ENCODE peak calls at places on chromosomes 2 and 18, in six cellular contexts. O is suprapubic skin, Y is transverse colon, K is breast epithelium, H is upper lobe of left lung, W is sigmoid colon. Z is an unnamed sample. For H3K9me3, the result is how much of the 10 kb centered on the place peaks cover.

GRCh38 chr18:4333043-4333442 is 122.1 kb downstream of the DLGAP1 start:
- DNase-seq in O (no peak), Y (no peak), K (no peak), H (no peak), W (no peak), Z (no peak)

GRCh38 chr2:153163055-153163454 is 315.5 kb downstream of the RPRM start:
- DNase-seq in O (no peak), Y (no peak), K (no peak), H (no peak), W (no peak), Z (no peak)

GRCh38 chr2:94871226-94872087 is at the start of gene TEKT4:
- DNase-seq in O (peak), Y (no peak), K (no peak), H (peak), W (no peak), Z (no peak)

GRCh38 chr2:100517556-100517955 is 45.2 kb upstream of the PDCL3 start:
- DNase-seq in O (no peak), Y (no peak), K (no peak), H (no peak), W (no peak), Z (no peak)

GRCh38 chr18:10089881-10090280 is 176.1 kb downstream of the VAPA start:
- DNase-seq in O (no peak), Y (no peak), K (no peak), H (no peak), W (no peak), Z (no peak)

GRCh38 chr2:156999657-157000056 is 257.8 kb upstream of the GALNT5 start:
- DNase-seq in O (no peak), Y (no peak), K (no peak), H (no peak), W (no peak), Z (peak)

GRCh38 chr2:9844036-9844483 is 786 bp downstream of the TAF1B start:
- DNase-seq in O (no peak), Y (no peak), K (no peak), H (no peak), W (no peak), Z (no peak)

GRCh38 chr2:121387591-121388325 is 102.8 kb upstream of the TFCP2L1 start:
- DNase-seq in O (no peak), Y (no peak), K (no peak), H (no peak), W (no peak), Z (no peak)

GRCh38 chr2:23508066-23508390 is 123.0 kb downstream of the KLHL29 start:
- DNase-seq in O (no peak), Y (no peak), K (no peak), H (no peak), W (no peak), Z (no peak)

GRCh38 chr18:34506198-34506597 is 203.9 kb upstream of the DTNA start:
- DNase-seq in O (no peak), Y (no peak), K (no peak), H (no peak), W (no peak), Z (no peak)

GRCh38 chr2:203330434-203330833 is 2.2 kb downstream of the ABI2 start:
- DNase-seq in O (no peak), Y (no peak), K (no peak), H (no peak), W (no peak), Z (no peak)

GRCh38 chr2:203327582-203327917 is 644 bp upstream of the ABI2 start:
- DNase-seq in O (no peak), Y (no peak), K (no peak), H (no peak), W (no peak), Z (no peak)

GRCh38 chr2:203328735-203329549 is 748 bp downstream of the ABI2 start:
- DNase-seq in O (no peak), Y (peak), K (no peak), H (peak), W (no peak), Z (no peak)

GRCh38 chr2:203326355-203326754 is 1.8 kb upstream of the ABI2 start:
- DNase-seq in O (no peak), Y (no peak), K (no peak), H (no peak), W (no peak), Z (no peak)

GRCh38 chr2:203327918-203328734 is at the start of gene ABI2:
- DNase-seq in O (peak), Y (peak), K (peak), H (peak), W (peak), Z (peak)
- TF ChIP-seq POLR2A in O (no peak), Y (no peak), K (no peak), H (peak), W (peak), Z (no peak)

GRCh38 chr2:98377569-98377968 is 31.3 kb downstream of the CNGA3 start:
- DNase-seq in O (no peak), Y (no peak), K (no peak), H (no peak), W (no peak), Z (no peak)

GRCh38 chr2:98376301-98376945 is 30.2 kb downstream of the CNGA3 start:
- DNase-seq in O (no peak), Y (no peak), K (no peak), H (no peak), W (no peak), Z (no peak)

GRCh38 chr2:98378901-98379300 is 32.6 kb downstream of the CNGA3 start:
- DNase-seq in O (no peak), Y (no peak), K (no peak), H (no peak), W (no peak), Z (no peak)

GRCh38 chr2:98374958-98375570 is 28.8 kb downstream of the CNGA3 start:
- DNase-seq in O (no peak), Y (no peak), K (no peak), H (no peak), W (no peak), Z (no peak)

DNA sequence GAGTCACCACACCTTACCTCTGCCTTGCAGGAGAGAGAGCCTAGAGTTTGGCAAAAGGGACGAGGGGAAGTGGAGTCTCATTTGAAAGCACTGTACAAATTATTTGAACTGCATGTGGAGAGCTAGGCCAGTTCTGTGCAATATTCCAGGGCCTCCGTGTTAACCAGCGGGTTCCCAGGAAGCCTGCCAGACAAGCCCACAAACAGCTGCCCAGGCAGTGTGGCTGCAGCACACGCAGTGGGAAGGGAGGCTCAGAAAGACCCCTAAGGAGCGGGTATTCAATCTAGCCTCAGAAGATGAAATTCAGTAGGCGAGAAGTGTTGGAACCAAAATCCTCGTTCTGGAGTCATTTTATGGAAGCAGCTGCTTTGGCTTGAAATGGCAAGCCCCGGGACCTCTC is 30.7 kb downstream of the CNGA3 start:
- DNase-seq in O (no peak), Y (no peak), K (no peak), H (no peak), W (no peak), Z (no peak)
- TF ChIP-seq POLR2AphosphoS5 in O (no peak), Y (no peak), K (no peak), H (no peak), W (no peak), Z (no peak)

DNA sequence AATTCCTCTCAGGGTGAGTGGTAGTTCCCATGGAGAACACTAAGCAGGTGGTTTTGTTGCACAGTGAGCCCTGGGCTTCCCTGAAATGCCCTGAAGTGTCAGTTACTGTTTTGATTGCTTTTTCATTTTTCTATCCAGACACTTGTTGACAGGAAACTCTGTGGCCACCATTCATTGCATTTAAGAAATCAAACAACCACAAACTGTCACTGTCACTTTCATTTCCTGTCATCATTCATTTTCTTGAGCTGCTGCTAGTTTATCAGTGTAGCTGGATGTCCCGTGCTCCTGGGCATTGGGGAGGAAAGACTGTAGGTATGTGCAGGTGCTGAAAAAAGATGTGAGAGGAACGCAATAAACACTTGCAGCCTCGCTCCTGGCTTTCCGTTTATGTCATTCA is 891.6 kb upstream of the ZEB2 start:
- DNase-seq in O (no peak), Y (no peak), K (no peak), H (no peak), W (no peak), Z (no peak)
- H3K9me3 ChIP-seq in O (under half), Y (under half), K (under half), H (under half), W (under half), Z (under half)

DNA sequence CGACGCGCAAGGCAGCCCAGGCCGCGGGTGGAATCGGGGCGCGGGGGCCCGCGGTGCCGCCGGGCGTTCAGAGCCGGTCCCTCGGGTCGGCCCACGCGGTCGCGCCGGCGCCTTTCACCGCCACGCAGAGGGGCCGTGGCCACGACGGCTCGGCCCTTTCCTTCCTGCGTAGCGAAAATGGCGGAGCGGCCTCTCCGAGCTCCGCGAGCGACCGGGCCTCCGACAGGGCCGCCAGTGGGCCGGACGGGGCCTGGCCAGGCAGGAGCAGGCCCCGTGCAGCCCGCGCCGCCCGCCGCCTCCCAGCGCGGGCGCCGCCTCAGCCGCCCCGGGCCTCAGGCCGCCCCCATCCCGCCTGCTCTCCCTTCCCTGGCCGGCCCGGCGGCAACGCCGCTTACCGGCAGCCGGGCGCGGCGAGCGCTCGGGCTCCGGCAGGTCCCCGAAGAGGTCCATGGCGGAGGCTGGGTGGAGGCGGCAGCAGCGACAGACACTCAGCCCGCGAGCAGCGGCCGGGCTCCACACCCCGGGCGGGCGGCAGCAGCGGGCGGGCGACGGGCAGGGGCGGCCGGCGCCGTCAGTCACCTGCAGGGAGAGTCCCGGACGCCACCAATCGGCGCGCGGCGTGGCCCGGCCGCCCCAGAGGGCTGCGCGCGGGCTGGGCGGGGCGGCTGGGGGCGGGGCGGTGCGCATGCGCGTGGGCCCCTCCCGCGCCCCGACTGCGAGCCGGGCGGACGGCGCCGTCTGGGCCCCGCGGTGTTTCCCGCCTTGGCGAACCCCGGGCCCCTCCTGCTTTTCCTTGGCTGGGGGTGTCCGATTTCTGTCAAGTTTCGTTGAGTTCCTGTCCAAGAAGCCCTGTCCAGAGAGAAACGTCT is at the start of gene ILKAP:
- DNase-seq in O (peak), Y (peak), K (peak), H (peak), W (peak), Z (peak)
- TF ChIP-seq POLR2A in O (peak), Y (peak), K (no peak), H (peak), W (peak), Z (no peak)

Z was measured in stomach.